ENCODE peak calls at places on chromosomes 2 and 18, in six cellular contexts. T is stomach, X is transverse colon, J is heart left ventricle, Y is gastrocnemius medialis, Z is A549. K is an unnamed sample.

GRCh38 chr2:202508686-202509085 is 126.1 kb upstream of the FAM117B start:
- DNase-seq in T (no peak), X (no peak), J (no peak), Y (no peak), Z (no peak), K (no peak)

GRCh38 chr2:174788291-174788929 is 24.1 kb upstream of the CHRNA1 start:
- DNase-seq in T (no peak), X (no peak), J (no peak), Y (no peak), Z (no peak), K (no peak)

GRCh38 chr2:100250645-100251044 is 71.7 kb downstream of the LONRF2 start:
- DNase-seq in T (no peak), X (no peak), J (no peak), Y (no peak), Z (no peak), K (no peak)

GRCh38 chr2:19717446-19717845 is 184.3 kb downstream of the TTC32 start:
- DNase-seq in T (no peak), X (no peak), J (no peak), Y (no peak), Z (no peak), K (no peak)

GRCh38 chr2:15729709-15730544 is 138.3 kb downstream of the DDX1 start:
- DNase-seq in T (peak), X (no peak), J (no peak), Y (no peak), Z (no peak), K (no peak)

GRCh38 chr2:235511187-235511661 is 17.4 kb downstream of the AGAP1 start:
- DNase-seq in T (no peak), X (peak), J (peak), Y (no peak), Z (peak), K (peak)

GRCh38 chr2:156326488-156326887 is 6.0 kb downstream of the NR4A2 start:
- DNase-seq in T (no peak), X (no peak), J (no peak), Y (no peak), Z (no peak), K (no peak)

GRCh38 chr2:111659361-111660281 is 224.4 kb downstream of the ANAPC1 start:
- DNase-seq in T (peak), X (peak), J (no peak), Y (peak), Z (peak), K (peak)

GRCh38 chr2:211331736-211332135 is 775.3 kb downstream of the CPS1 start:
- DNase-seq in T (no peak), X (no peak), J (no peak), Y (no peak), Z (no peak), K (no peak)

GRCh38 chr2:176105727-176106635 is 1.1 kb upstream of the HOXD11 start:
- DNase-seq in T (no peak), X (no peak), J (no peak), Y (no peak), Z (no peak), K (no peak)

GRCh38 chr18:58045265-58046086 is 1.4 kb downstream of the NEDD4L start:
- DNase-seq in T (peak), X (peak), J (no peak), Y (no peak), Z (no peak), K (peak)

GRCh38 chr2:67581751-67582150 is 184.6 kb downstream of the ETAA1 start:
- DNase-seq in T (no peak), X (no peak), J (no peak), Y (no peak), Z (no peak), K (no peak)

GRCh38 chr2:104332733-104333132 is 521.2 kb upstream of the POU3F3 start:
- DNase-seq in T (no peak), X (no peak), J (no peak), Y (no peak), Z (no peak), K (no peak)

GRCh38 chr18:80246656-80247402 is 485 bp downstream of the PARD6G start:
- DNase-seq in T (no peak), X (no peak), J (no peak), Y (no peak), Z (peak), K (no peak)

GRCh38 chr18:79765491-79766245 is 32.1 kb upstream of the KCNG2 start:
- DNase-seq in T (no peak), X (peak), J (no peak), Y (no peak), Z (no peak), K (no peak)

GRCh38 chr2:84958135-84959044 is 12.6 kb upstream of the KCMF1 start:
- DNase-seq in T (peak), X (peak), J (no peak), Y (peak), Z (peak), K (peak)

GRCh38 chr2:38523728-38524437 is 78.8 kb downstream of the HNRNPLL start:
- DNase-seq in T (no peak), X (no peak), J (no peak), Y (no peak), Z (peak), K (no peak)

GRCh38 chr2:86441789-86442641 is 844 bp downstream of the KDM3A start:
- DNase-seq in T (peak), X (peak), J (peak), Y (peak), Z (peak), K (peak)

GRCh38 chr18:2002178-2002577 is 569.1 kb downstream of the METTL4 start:
- DNase-seq in T (no peak), X (no peak), J (no peak), Y (peak), Z (no peak), K (no peak)

GRCh38 chr2:54524236-54524991 is 68.3 kb downstream of the SPTBN1 start:
- DNase-seq in T (no peak), X (no peak), J (no peak), Y (peak), Z (no peak), K (peak)

GRCh38 chr2:232162191-232162590 is 200.7 kb downstream of the DIS3L2 start:
- DNase-seq in T (no peak), X (no peak), J (no peak), Y (no peak), Z (no peak), K (no peak)

GRCh38 chr2:40120957-40121356 is 330.9 kb downstream of the SLC8A1 start:
- DNase-seq in T (no peak), X (no peak), J (no peak), Y (no peak), Z (no peak), K (no peak)

GRCh38 chr2:138228101-138228500 is 263.8 kb downstream of the HNMT start:
- DNase-seq in T (no peak), X (no peak), J (no peak), Y (no peak), Z (no peak), K (no peak)

DNA sequence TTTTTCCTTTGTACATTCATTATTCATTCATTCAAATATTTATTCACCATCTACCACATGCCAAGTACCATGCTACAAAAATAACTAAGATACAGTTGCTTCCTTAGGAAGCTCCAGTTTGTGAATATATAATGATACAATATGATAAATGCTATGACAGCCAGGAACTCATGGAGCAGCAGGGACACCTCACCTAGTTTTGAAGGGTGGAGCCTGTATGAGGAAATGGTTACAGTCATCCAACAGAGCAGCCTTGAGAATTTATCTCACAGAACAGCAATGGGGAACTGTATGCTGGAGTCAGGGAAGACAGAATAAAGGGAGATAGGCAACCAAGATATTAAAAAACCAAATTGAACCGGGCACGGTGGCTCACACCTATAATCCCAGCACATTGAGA is 124.0 kb downstream of the OSBPL1A start:
- DNase-seq in T (no peak), X (peak), J (no peak), Y (no peak), Z (no peak), K (peak)
- TF ChIP-seq POLR2A in T (no peak), X (no peak), J (no peak), Y (no peak), Z (no peak), K (no peak)

GRCh38 chr2:240435457-240435954 is at the start of gene GPC1:
- DNase-seq in T (peak), X (peak), J (peak), Y (peak), Z (peak), K (peak)
- TF ChIP-seq POLR2A in T (no peak), X (no peak), J (no peak), Y (peak), Z (peak), K (peak)

DNA sequence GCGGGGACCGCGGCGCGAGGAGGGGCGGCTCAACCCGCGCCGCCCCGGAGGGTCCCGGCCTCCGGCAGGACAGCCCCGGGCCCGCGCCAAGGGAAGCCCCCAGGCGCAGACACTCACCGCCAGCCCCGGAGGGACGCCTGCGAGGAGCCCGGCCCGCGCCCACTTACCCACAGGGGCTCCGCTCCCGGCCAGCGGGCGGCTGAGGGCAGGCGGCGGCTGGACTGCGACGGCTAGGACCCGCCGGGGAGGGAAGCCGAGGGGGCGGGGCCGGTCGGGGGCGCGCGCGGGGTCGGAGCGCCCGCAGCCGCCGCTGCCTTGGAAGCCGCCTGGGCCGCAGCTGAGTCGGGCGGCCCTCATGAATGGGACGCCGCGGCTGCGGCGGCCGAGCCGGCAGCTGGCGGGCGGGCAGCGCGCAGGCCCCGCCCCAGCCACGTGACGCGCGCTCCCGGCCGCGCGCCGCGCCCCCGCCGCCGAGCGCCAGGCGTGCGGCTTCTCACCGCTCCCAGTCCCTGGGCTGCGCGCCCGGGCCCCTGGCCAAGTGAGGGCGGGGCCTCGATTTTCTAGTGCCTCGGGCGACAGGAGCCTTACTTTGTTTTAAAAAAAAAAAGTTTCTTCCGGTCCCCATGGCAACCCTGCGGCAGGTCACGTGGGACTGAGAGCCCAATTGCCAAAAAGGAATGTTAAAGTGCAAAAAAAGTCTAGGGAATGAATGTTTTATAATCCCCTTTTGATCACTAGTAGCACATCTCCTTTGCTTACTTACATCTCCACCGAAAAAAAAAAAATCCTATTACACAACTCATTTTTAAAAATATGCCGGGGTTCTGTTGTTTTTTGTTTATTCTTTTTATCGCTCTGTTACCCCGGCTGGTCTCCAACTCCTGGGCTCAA is at the start of gene LPIN2:
- DNase-seq in T (peak), X (peak), J (peak), Y (peak), Z (peak), K (peak)
- TF ChIP-seq POLR2A in T (no peak), X (peak), J (no peak), Y (peak), Z (no peak), K (peak)

GRCh38 chr2:74530239-74531161 is 767 bp downstream of the HTRA2 start:
- DNase-seq in T (peak), X (peak), J (peak), Y (no peak), Z (peak), K (no peak)
- TF ChIP-seq POLR2A in T (no peak), X (no peak), J (no peak), Y (no peak), Z (no peak), K (no peak)

GRCh38 chr2:74502720-74503505 is 3.5 kb upstream of the LBX2 start:
- DNase-seq in T (peak), X (peak), J (peak), Y (peak), Z (peak), K (no peak)

GRCh38 chr2:74503506-74504475 is 3.7 kb downstream of the PCGF1 start:
- DNase-seq in T (peak), X (no peak), J (no peak), Y (no peak), Z (no peak), K (no peak)

GRCh38 chr2:74501335-74502071 is 2.1 kb upstream of the LBX2 start:
- DNase-seq in T (no peak), X (no peak), J (no peak), Y (no peak), Z (no peak), K (no peak)

GRCh38 chr2:74500578-74500946 is 1.2 kb upstream of the LBX2 start:
- DNase-seq in T (no peak), X (no peak), J (no peak), Y (no peak), Z (no peak), K (no peak)

GRCh38 chr2:74502147-74502719 is 2.8 kb upstream of the LBX2 start:
- DNase-seq in T (peak), X (peak), J (no peak), Y (no peak), Z (no peak), K (no peak)
- TF ChIP-seq POLR2A in T (no peak), X (peak), J (no peak), Y (no peak), Z (no peak), K (no peak)

DNA sequence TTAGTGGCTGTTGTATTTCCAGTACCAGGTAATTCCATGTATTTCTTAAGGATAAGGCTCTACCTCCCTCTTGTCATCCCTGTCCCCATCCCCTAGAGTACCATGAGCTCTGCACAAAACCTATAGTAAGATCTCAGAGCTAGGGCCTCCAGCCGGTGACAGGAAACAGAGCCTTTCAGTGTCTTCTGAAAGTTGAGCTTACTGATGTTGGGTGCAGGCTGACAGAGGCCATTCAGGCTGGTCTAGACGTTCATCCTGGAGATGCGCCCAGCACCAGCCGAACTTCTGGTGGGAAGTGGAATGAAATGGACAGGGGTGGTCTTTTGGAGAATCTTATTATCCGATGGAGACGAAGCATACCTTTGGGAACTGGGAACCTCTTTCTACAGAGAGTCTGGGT is 16.7 kb upstream of the LYPD6B start:
- DNase-seq in T (no peak), X (no peak), J (no peak), Y (no peak), Z (no peak), K (no peak)
- TF ChIP-seq POLR2A in T (no peak), X (no peak), J (no peak), Y (no peak), Z (no peak), K (no peak)